ENCODE peak calls at places on chromosomes 1 and 21, in eight cellular contexts. Q, N, L, C, F, H, D and W are unnamed samples.

GRCh38 chr1:170666661-170667060 is 2.7 kb downstream of the PRRX1 start:
- ATAC-seq in Q (no peak), N (no peak), L (no peak), C (no peak), F (no peak), H (no peak), D (no peak), W (no peak)

GRCh38 chr1:16628361-16629111 is 15.2 kb upstream of the NBPF1 start:
- ATAC-seq in Q (no peak), N (no peak), L (no peak), C (no peak), F (no peak), H (no peak), D (no peak), W (no peak)

GRCh38 chr1:196361112-196361714 is 247.0 kb downstream of the KCNT2 start:
- ATAC-seq in Q (no peak), N (no peak), L (no peak), C (peak; percentile 33), F (no peak), H (peak; percentile 78), D (no peak), W (no peak)

GRCh38 chr21:16196521-16197208 is 466.9 kb downstream of the USP25 start:
- ATAC-seq in Q (no peak), N (no peak), L (no peak), C (peak; percentile 38), F (no peak), H (no peak), D (no peak), W (no peak)

GRCh38 chr1:246618240-246618639 is 52.0 kb downstream of the CNST start:
- ATAC-seq in Q (no peak), N (no peak), L (no peak), C (no peak), F (no peak), H (no peak), D (no peak), W (no peak)

GRCh38 chr1:219041141-219041540 is 132.5 kb upstream of the LYPLAL1 start:
- ATAC-seq in Q (no peak), N (no peak), L (no peak), C (no peak), F (no peak), H (no peak), D (no peak), W (no peak)

GRCh38 chr1:237093706-237094105 is 51.7 kb downstream of the RYR2 start:
- ATAC-seq in Q (no peak), N (no peak), L (no peak), C (no peak), F (no peak), H (no peak), D (no peak), W (no peak)

GRCh38 chr1:64769482-64769881 is 24.6 kb downstream of the RAVER2 start:
- ATAC-seq in Q (no peak), N (no peak), L (peak; percentile 39), C (no peak), F (no peak), H (no peak), D (peak; percentile 32), W (peak; percentile 10)

GRCh38 chr1:67317803-67318202 is 10.1 kb downstream of the IL12RB2 start:
- ATAC-seq in Q (no peak), N (no peak), L (peak; percentile 46), C (no peak), F (no peak), H (no peak), D (no peak), W (no peak)

GRCh38 chr1:167611983-167612382 is 18.0 kb upstream of the RCSD1 start:
- ATAC-seq in Q (no peak), N (peak; percentile 56), L (peak; percentile 56), C (no peak), F (no peak), H (no peak), D (no peak), W (no peak)

GRCh38 chr1:54290443-54291184 is 90.6 kb downstream of the MRPL37 start:
- ATAC-seq in Q (peak; percentile 40), N (no peak), L (no peak), C (no peak), F (peak; percentile 50), H (no peak), D (peak; percentile 42), W (peak; percentile 36)

GRCh38 chr1:223487514-223488259 is 94.5 kb downstream of the CCDC185 start:
- ATAC-seq in Q (no peak), N (no peak), L (no peak), C (no peak), F (peak; percentile 69), H (no peak), D (no peak), W (no peak)

GRCh38 chr21:43810505-43811261 is 21.3 kb downstream of the RRP1 start:
- ATAC-seq in Q (peak; percentile 92), N (peak; percentile 99), L (peak; percentile 94), C (peak; percentile 85), F (peak; percentile 93), H (peak; percentile 85), D (peak; percentile 88), W (peak; percentile 70)

GRCh38 chr21:43372663-43373386 is 54.1 kb downstream of the SIK1 start:
- ATAC-seq in Q (no peak), N (no peak), L (peak; percentile 10), C (no peak), F (peak; percentile 87), H (no peak), D (no peak), W (peak; percentile 71)

GRCh38 chr1:207067695-207068094 is 14.6 kb downstream of the PFKFB2 start:
- ATAC-seq in Q (no peak), N (no peak), L (no peak), C (no peak), F (no peak), H (no peak), D (peak; percentile 91), W (no peak)